ENCODE peak calls at places on chromosomes 13 and 19, in four cellular contexts. V, B, R and W are unnamed samples.

GRCh38 chr13:73835138-73835721 is 299.0 kb downstream of the KLF12 start:
- DNase-seq in V (no peak), B (peak; percentile 36), R (peak; percentile 63), W (peak; percentile 36)

GRCh38 chr13:29472317-29472961 is 123.0 kb downstream of the SLC7A1 start:
- DNase-seq in V (peak; percentile 64), B (peak; percentile 29), R (peak; percentile 79), W (peak; percentile 69)

GRCh38 chr19:4365341-4365740 is 22.0 kb downstream of the MPND start:
- DNase-seq in V (no peak), B (no peak), R (no peak), W (no peak)

GRCh38 chr13:42333613-42334328 is 61.8 kb downstream of the AKAP11 start:
- DNase-seq in V (no peak), B (peak; percentile 17), R (peak; percentile 49), W (peak; percentile 49)

GRCh38 chr19:33350538-33351309 is 22.8 kb upstream of the CEBPG start:
- DNase-seq in V (no peak), B (peak; percentile 100), R (no peak), W (no peak)

GRCh38 chr13:42101821-42102580 is 53.6 kb downstream of the DGKH start:
- DNase-seq in V (no peak), B (no peak), R (no peak), W (no peak)

GRCh38 chr19:35585844-35586243 is at the start of gene PMIS2:
- DNase-seq in V (no peak), B (no peak), R (no peak), W (no peak)

GRCh38 chr13:85806553-85807175 is 7.4 kb upstream of the SLITRK6 start:
- DNase-seq in V (no peak), B (peak; percentile 21), R (peak; percentile 72), W (no peak)

GRCh38 chr13:94601446-94602431 is at the start of gene GPR180:
- DNase-seq in V (peak; percentile 95), B (peak; percentile 99), R (peak; percentile 98), W (peak; percentile 96)

GRCh38 chr13:28489536-28489935 is 5.4 kb downstream of the FLT1 start:
- DNase-seq in V (no peak), B (no peak), R (no peak), W (no peak)

GRCh38 chr19:42546831-42547500 is 18.7 kb upstream of the CEACAM1 start:
- DNase-seq in V (no peak), B (no peak), R (no peak), W (no peak)

GRCh38 chr19:35524181-35524838 is 3.8 kb downstream of the SBSN start:
- DNase-seq in V (no peak), B (no peak), R (peak; percentile 44), W (no peak)

GRCh38 chr19:17847538-17848366 is at the start of gene JAK3:
- DNase-seq in V (peak; percentile 89), B (no peak), R (peak; percentile 83), W (peak; percentile 91)

GRCh38 chr13:61123533-61124269 is 291.9 kb downstream of the PCDH20 start:
- DNase-seq in V (no peak), B (no peak), R (peak; percentile 2), W (no peak)

GRCh38 chr13:58955546-58956385 is 1208.0 kb downstream of the DIAPH3 start:
- DNase-seq in V (no peak), B (no peak), R (no peak), W (peak; percentile 42)

GRCh38 chr19:16428372-16429036 is 43.3 kb downstream of the EPS15L1 start:
- DNase-seq in V (no peak), B (no peak), R (no peak), W (no peak)

GRCh38 chr19:18922228-18922985 is 2.9 kb downstream of the DDX49 start:
- DNase-seq in V (no peak), B (no peak), R (no peak), W (no peak)

GRCh38 chr19:58400916-58401824 is 5.7 kb downstream of the RNF225 start:
- DNase-seq in V (peak; percentile 100), B (peak; percentile 100), R (peak; percentile 99), W (peak; percentile 99)
- TF ChIP-seq CTCF in V (no peak), B (peak; percentile 7), R (peak; percentile 4), W (no peak)

GRCh38 chr19:11088508-11089253 is 582 bp upstream of the LDLR start:
- DNase-seq in V (no peak), B (no peak), R (peak; percentile 14), W (no peak)

GRCh38 chr19:11087870-11088507 is 1.3 kb upstream of the LDLR start:
- DNase-seq in V (no peak), B (no peak), R (no peak), W (no peak)

GRCh38 chr19:11090264-11091032 is 1.2 kb downstream of the LDLR start:
- DNase-seq in V (peak; percentile 93), B (peak; percentile 93), R (peak; percentile 99), W (peak; percentile 96)

GRCh38 chr19:11091343-11092153 is 2.3 kb downstream of the LDLR start:
- DNase-seq in V (peak; percentile 29), B (peak; percentile 97), R (no peak), W (no peak)

GRCh38 chr19:11089254-11090013 is at the start of gene LDLR:
- DNase-seq in V (peak; percentile 61), B (peak; percentile 95), R (peak; percentile 94), W (peak; percentile 78)
- TF ChIP-seq CTCF in V (no peak), B (no peak), R (no peak), W (no peak)

DNA sequence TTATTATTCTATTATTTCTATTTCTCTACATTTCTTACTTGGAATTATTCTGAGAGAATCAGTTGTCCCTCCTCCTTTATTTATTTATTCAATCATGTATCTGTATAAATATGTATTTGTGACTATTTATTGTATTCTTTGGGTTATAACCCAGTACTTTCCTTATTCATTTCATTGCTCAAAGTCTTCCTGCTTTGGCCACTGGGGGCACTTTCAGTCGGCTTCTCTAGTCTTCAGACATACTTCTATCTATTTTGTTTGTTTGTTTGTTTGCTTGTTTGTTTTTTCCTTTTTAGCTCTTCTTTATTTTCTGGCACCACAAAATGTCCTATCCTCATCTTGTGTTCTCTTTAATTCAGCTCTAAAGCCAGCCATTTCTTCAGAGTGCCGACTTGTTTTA is 260.4 kb downstream of the NALCN start:
- DNase-seq in V (no peak), B (no peak), R (no peak), W (no peak)
- TF ChIP-seq CTCF in V (no peak), B (peak; percentile 41), R (peak; percentile 33), W (no peak)

GRCh38 chr13:40428354-40428753 is 238.1 kb downstream of the FOXO1 start:
- DNase-seq in V (no peak), B (no peak), R (no peak), W (no peak)

GRCh38 chr13:40420160-40420740 is 246.2 kb downstream of the FOXO1 start:
- DNase-seq in V (no peak), B (no peak), R (no peak), W (no peak)

DNA sequence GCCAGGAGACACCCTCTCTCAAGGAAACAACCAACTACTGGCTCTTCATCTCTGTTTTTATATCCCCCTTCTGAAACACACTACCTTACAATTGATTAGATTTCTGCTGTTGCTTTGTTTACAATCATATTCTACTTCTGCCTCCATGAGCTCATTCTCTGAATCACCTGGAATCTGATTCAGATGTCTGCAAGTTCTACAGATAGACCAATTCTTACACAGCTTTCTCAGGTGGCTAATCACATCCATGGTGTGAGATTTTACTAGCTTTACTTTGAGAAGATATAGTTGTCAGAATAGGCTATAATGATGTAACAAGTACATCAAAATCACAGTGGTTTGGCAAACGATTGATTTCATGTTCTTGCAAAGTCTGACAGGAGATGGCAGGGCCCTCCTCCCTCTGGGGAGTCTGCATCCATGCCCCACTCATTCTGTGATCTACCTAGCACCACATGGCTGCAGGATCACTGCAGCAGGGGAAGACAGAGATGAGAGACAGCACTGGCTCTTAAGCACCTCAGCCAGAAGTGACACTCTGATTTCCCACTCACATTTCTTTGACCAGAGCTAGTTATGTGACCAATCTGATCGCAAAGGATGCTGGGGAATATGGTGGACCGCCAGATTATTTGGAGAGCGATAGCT is 243.7 kb downstream of the FOXO1 start:
- DNase-seq in V (no peak), B (peak; percentile 43), R (no peak), W (no peak)
- TF ChIP-seq CTCF in V (no peak), B (no peak), R (no peak), W (no peak)